ENCODE peak calls at places on chromosomes 3 and 15, in six cellular contexts. A is CD8-positive, alpha-beta memory T cell; Y is brain microvascular endothelial cell; V is A549; U is left lung; G is AG04450. L is an unnamed sample.

GRCh38 chr3:119375106-119375505 is 80.9 kb downstream of the ARHGAP31 start:
- DNase-seq in A (no peak), Y (no peak), V (no peak), U (no peak), G (no peak), L (no peak)

GRCh38 chr3:58341376-58341775 is 8.7 kb downstream of the PXK start:
- DNase-seq in A (no peak), Y (no peak), V (no peak), U (no peak), G (no peak), L (no peak)

GRCh38 chr3:105352976-105353375 is 13.7 kb upstream of the ALCAM start:
- DNase-seq in A (no peak), Y (no peak), V (no peak), U (no peak), G (no peak), L (no peak)

GRCh38 chr3:174949523-174949922 is 90.4 kb downstream of the NAALADL2 start:
- DNase-seq in A (no peak), Y (peak; percentile 95), V (peak; percentile 43), U (no peak), G (peak; percentile 77), L (no peak)

GRCh38 chr3:108283989-108284388 is 12.4 kb upstream of the HHLA2 start:
- DNase-seq in A (no peak), Y (no peak), V (no peak), U (no peak), G (no peak), L (no peak)

GRCh38 chr3:120908030-120908802 is at the start of gene STXBP5L:
- DNase-seq in A (peak; percentile 0), Y (peak; percentile 54), V (peak; percentile 71), U (peak; percentile 89), G (no peak), L (peak; percentile 79)

GRCh38 chr3:111277226-111277625 is 205.6 kb downstream of the NECTIN3 start:
- DNase-seq in A (no peak), Y (peak; percentile 43), V (peak; percentile 5), U (no peak), G (peak; percentile 29), L (peak; percentile 4)

GRCh38 chr3:135929670-135930069 is 35.9 kb upstream of the PPP2R3A start:
- DNase-seq in A (no peak), Y (peak; percentile 52), V (no peak), U (no peak), G (no peak), L (no peak)

GRCh38 chr3:11622846-11623550 is 20.7 kb downstream of the VGLL4 start:
- DNase-seq in A (no peak), Y (no peak), V (no peak), U (no peak), G (no peak), L (no peak)

GRCh38 chr3:183188895-183189462 is 26.4 kb upstream of the LAMP3 start:
- DNase-seq in A (no peak), Y (peak; percentile 25), V (peak; percentile 29), U (no peak), G (no peak), L (peak; percentile 45)

GRCh38 chr15:100844778-100845177 is 34.9 kb upstream of the ALDH1A3 start:
- DNase-seq in A (no peak), Y (no peak), V (no peak), U (no peak), G (no peak), L (no peak)

GRCh38 chr15:93072440-93073394 is 16.3 kb downstream of the RGMA start:
- DNase-seq in A (no peak), Y (peak; percentile 25), V (peak; percentile 53), U (peak; percentile 91), G (no peak), L (peak; percentile 78)

GRCh38 chr3:123807820-123808219 is 76.3 kb downstream of the MYLK start:
- DNase-seq in A (no peak), Y (no peak), V (peak; percentile 18), U (no peak), G (no peak), L (no peak)

GRCh38 chr15:92655178-92655995 is at the start of gene FAM174B:
- DNase-seq in A (no peak), Y (no peak), V (peak; percentile 68), U (peak; percentile 87), G (no peak), L (peak; percentile 47)

GRCh38 chr3:50506169-50506568 is 2.7 kb upstream of the CACNA2D2 start:
- DNase-seq in A (no peak), Y (no peak), V (no peak), U (no peak), G (no peak), L (no peak)

GRCh38 chr3:151299006-151299405 is 17.6 kb downstream of the GPR87 start:
- DNase-seq in A (no peak), Y (no peak), V (no peak), U (no peak), G (no peak), L (no peak)

GRCh38 chr15:38320181-38320580 is 67.5 kb downstream of the SPRED1 start:
- DNase-seq in A (no peak), Y (peak; percentile 15), V (no peak), U (no peak), G (no peak), L (no peak)

GRCh38 chr15:28003302-28004037 is 95.6 kb downstream of the OCA2 start:
- DNase-seq in A (no peak), Y (no peak), V (no peak), U (no peak), G (no peak), L (no peak)

GRCh38 chr3:134132961-134133360 is 103.2 kb upstream of the SLCO2A1 start:
- DNase-seq in A (no peak), Y (no peak), V (no peak), U (no peak), G (no peak), L (no peak)

GRCh38 chr3:11764931-11765363 is 81.7 kb downstream of the TAMM41 start:
- DNase-seq in A (no peak), Y (peak; percentile 65), V (no peak), U (no peak), G (peak; percentile 39), L (no peak)

GRCh38 chr3:43689766-43690399 is 855 bp upstream of the ABHD5 start:
- DNase-seq in A (no peak), Y (no peak), V (no peak), U (no peak), G (no peak), L (no peak)

GRCh38 chr15:91142097-91142744 is 42.2 kb downstream of the SV2B start:
- DNase-seq in A (no peak), Y (no peak), V (peak; percentile 31), U (no peak), G (no peak), L (peak; percentile 8)

GRCh38 chr3:58691997-58692396 is 25.4 kb upstream of the FAM3D start:
- DNase-seq in A (no peak), Y (no peak), V (peak; percentile 33), U (no peak), G (no peak), L (no peak)

GRCh38 chr3:51508255-51508654 is 8.4 kb upstream of the DCAF1 start:
- DNase-seq in A (no peak), Y (no peak), V (no peak), U (no peak), G (no peak), L (no peak)

GRCh38 chr15:88664151-88664778 is 25.4 kb downstream of the ISG20 start:
- DNase-seq in A (peak; percentile 29), Y (no peak), V (no peak), U (no peak), G (no peak), L (no peak)

GRCh38 chr3:71304261-71304646 is 279.3 kb downstream of the FOXP1 start:
- DNase-seq in A (no peak), Y (no peak), V (no peak), U (no peak), G (no peak), L (no peak)

GRCh38 chr3:14413381-14414071 is 11.1 kb downstream of the SLC6A6 start:
- DNase-seq in A (no peak), Y (peak; percentile 45), V (peak; percentile 65), U (peak; percentile 85), G (no peak), L (no peak)

GRCh38 chr3:175851541-175851940 is 992.4 kb downstream of the NAALADL2 start:
- DNase-seq in A (no peak), Y (no peak), V (no peak), U (no peak), G (no peak), L (no peak)

GRCh38 chr3:186609247-186609868 is 3.5 kb upstream of the AHSG start:
- DNase-seq in A (no peak), Y (peak; percentile 15), V (peak; percentile 41), U (no peak), G (no peak), L (no peak)

GRCh38 chr15:48754011-48754410 is 56.9 kb downstream of the CEP152 start:
- DNase-seq in A (no peak), Y (no peak), V (no peak), U (no peak), G (no peak), L (peak; percentile 41)

GRCh38 chr3:164451083-164451910 is 627.0 kb downstream of the SI start:
- DNase-seq in A (no peak), Y (peak; percentile 5), V (no peak), U (no peak), G (no peak), L (no peak)
- H3K27ac ChIP-seq in A (no peak overlapping the region), Y (peak overlapping the region; percentile 75), V (no peak overlapping the region), U (no peak overlapping the region), G (no peak overlapping the region), L (no peak overlapping the region)

DNA sequence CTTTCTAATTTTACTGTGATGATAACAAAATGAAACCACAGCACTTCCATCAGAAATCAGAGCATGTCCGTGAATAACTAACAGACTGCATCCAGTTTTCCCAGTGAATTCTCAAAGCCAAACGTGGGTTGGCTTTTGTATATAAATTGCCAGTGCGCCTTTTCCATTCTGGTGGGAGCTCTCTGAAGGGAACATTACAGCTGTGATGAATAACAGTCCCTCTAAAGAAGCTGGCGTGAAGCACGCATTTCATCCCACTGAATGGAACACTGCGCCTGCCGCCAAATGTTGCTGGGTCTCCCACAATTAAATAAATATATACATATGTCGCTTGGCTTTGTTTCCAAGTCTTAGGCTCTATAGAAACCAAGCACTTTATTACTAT is 113.0 kb upstream of the PFN2 start:
- DNase-seq in A (no peak), Y (no peak), V (no peak), U (no peak), G (no peak), L (peak; percentile 30)
- H3K27ac ChIP-seq in A (no peak overlapping the region), Y (no peak overlapping the region), V (no peak overlapping the region), U (no peak overlapping the region), G (peak overlapping the region; percentile 47), L (no peak overlapping the region)

DNA sequence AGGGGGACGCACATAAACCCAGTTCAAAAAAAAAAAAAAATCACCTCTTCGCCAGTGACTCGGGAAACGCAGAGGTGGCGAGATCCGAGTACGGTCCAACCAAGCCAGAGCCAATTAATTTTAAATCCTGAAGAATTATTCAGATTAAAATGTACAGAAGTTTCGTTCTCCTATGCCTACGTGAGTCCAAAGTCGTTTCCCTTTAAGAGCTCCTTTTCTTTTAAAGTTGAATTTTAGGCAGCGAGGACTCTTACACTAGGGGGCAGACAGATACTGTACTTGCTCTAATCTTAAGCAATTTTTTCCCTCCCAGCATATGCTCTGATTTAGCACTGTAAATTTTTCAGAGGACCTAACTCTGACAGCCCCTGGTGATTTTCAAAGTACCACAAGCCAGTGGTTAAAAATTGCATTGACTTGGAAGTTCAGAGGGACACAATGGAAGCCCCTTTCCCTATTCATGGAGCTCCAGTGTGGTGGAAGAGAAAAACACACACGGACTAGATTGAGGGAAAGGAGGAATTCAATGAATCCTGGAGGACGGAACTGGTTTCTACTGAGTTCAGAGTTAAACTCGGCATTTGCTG is 3.3 kb upstream of the NR2F2 start:
- DNase-seq in A (no peak), Y (peak; percentile 72), V (peak; percentile 90), U (no peak), G (peak; percentile 71), L (peak; percentile 95)
- H3K27ac ChIP-seq in A (peak overlapping the region; percentile 67), Y (peak overlapping the region; percentile 85), V (peak overlapping the region; percentile 81), U (peak overlapping the region; percentile 94), G (peak overlapping the region; percentile 95), L (peak overlapping the region; percentile 88)

GRCh38 chr15:85318732-85319076 is 61.7 kb upstream of the AKAP13 start:
- DNase-seq in A (no peak), Y (no peak), V (no peak), U (no peak), G (no peak), L (no peak)
- H3K27ac ChIP-seq in A (no peak overlapping the region), Y (peak overlapping the region; percentile 82), V (peak overlapping the region; percentile 6), U (no peak overlapping the region), G (peak overlapping the region; percentile 92), L (no peak overlapping the region)